ENCODE peak calls at places on chromosomes 4 and X, in six cellular contexts. T is activated naive CD4-positive, alpha-beta T cell treated with anti-CD3 and anti-CD28 coated beads, Interleukin-2, amount 10 ng/mL, durations not matched to agents 7 days and 5 days; E is KBM-7; M is NCI-H460; C is fibroblast of gingiva; P is activated CD8-positive, alpha-beta memory T cell treated with anti-CD3 and anti-CD28 coated beads, Interleukin-2, amount 50 U/mL, for 48 hours. I is an unnamed sample.

GRCh38 chrX:120697053-120697452 is 67.2 kb upstream of the C1GALT1C1 start:
- DNase-seq in T (peak), E (no peak), M (no peak), C (no peak), P (no peak), I (no peak)

GRCh38 chr4:120994521-120994920 is 72.0 kb upstream of the PRDM5 start:
- DNase-seq in T (no peak), E (no peak), M (no peak), C (no peak), P (no peak), I (no peak)

GRCh38 chr4:1819816-1820215 is 26.7 kb downstream of the FGFR3 start:
- DNase-seq in T (no peak), E (no peak), M (no peak), C (no peak), P (no peak), I (no peak)

GRCh38 chr4:21512351-21512750 is 436.2 kb downstream of the KCNIP4 start:
- DNase-seq in T (no peak), E (peak), M (peak), C (peak), P (no peak), I (no peak)

GRCh38 chrX:119488749-119489148 is 20.5 kb downstream of the SLC25A5 start:
- DNase-seq in T (peak), E (peak), M (peak), C (peak), P (no peak), I (no peak)

GRCh38 chr4:153349206-153349805 is 4.8 kb downstream of the MND1 start:
- DNase-seq in T (no peak), E (no peak), M (no peak), C (no peak), P (no peak), I (no peak)

GRCh38 chr4:145618210-145618911 is 824 bp upstream of the MMAA start:
- DNase-seq in T (peak), E (no peak), M (no peak), C (peak), P (peak), I (no peak)

GRCh38 chrX:115547448-115547847 is 13.5 kb upstream of the PLS3 start:
- DNase-seq in T (no peak), E (no peak), M (no peak), C (no peak), P (no peak), I (no peak)

GRCh38 chr4:76689079-76689817 is 208.7 kb downstream of the SOWAHB start:
- DNase-seq in T (peak), E (no peak), M (no peak), C (peak), P (peak), I (no peak)

GRCh38 chrX:114841051-114841450 is 176.4 kb downstream of the IL13RA2 start:
- DNase-seq in T (no peak), E (no peak), M (no peak), C (peak), P (no peak), I (no peak)

GRCh38 chrX:53768451-53769246 is 82.1 kb upstream of the HUWE1 start:
- DNase-seq in T (no peak), E (no peak), M (no peak), C (no peak), P (no peak), I (no peak)

GRCh38 chr4:151766691-151767090 is 5.9 kb upstream of the GATB start:
- DNase-seq in T (peak), E (no peak), M (no peak), C (no peak), P (no peak), I (no peak)

GRCh38 chr4:139584784-139585183 is 28.8 kb upstream of the SETD7 start:
- DNase-seq in T (no peak), E (no peak), M (no peak), C (no peak), P (no peak), I (no peak)

GRCh38 chrX:65841263-65841662 is 173.8 kb downstream of the MSN start:
- DNase-seq in T (no peak), E (no peak), M (no peak), C (no peak), P (no peak), I (no peak)

GRCh38 chr4:100870940-100871772 is 353.3 kb upstream of the EMCN start:
- DNase-seq in T (no peak), E (no peak), M (no peak), C (no peak), P (no peak), I (no peak)

GRCh38 chrX:20032201-20032600 is 41.3 kb upstream of the BCLAF3 start:
- DNase-seq in T (no peak), E (no peak), M (no peak), C (no peak), P (no peak), I (peak)

GRCh38 chr4:139511320-139511719 is 44.7 kb downstream of the SETD7 start:
- DNase-seq in T (no peak), E (no peak), M (no peak), C (no peak), P (no peak), I (no peak)